ENCODE peak calls at places on chromosomes 3 and 15, in six cellular contexts. H is GM12864; U is NCI-H1092 treated with DMSO at 0.1 percent for 48 hours; J is activated CD8-positive, alpha-beta T cell treated with anti-CD3 and anti-CD28 coated beads for 36 hours; C is nucleus accumbens; W is stimulated activated CD8-positive, alpha-beta memory T cell treated with anti-CD3 and anti-CD28 coated beads, Interleukin-2, amount 100 ng/mL, for 48 hours. Z is an unnamed sample.

GRCh38 chr3:186268616-186269448 is 93.2 kb downstream of the DGKG start:
- DNase-seq in W (no peak), C (no peak), U (no peak), J (no peak), H (no peak), Z (no peak)

GRCh38 chr15:81265944-81266775 is 57.8 kb downstream of the STARD5 start:
- DNase-seq in J (peak; percentile 92), C (peak; percentile 81), W (peak; percentile 78), U (peak; percentile 61), H (peak; percentile 62), Z (peak; percentile 92)

GRCh38 chr15:88623061-88623460 is 1.9 kb downstream of the AEN start:
- DNase-seq in H (peak; percentile 43), C (no peak), U (no peak), W (no peak), J (peak; percentile 87), Z (no peak)

GRCh38 chr3:118000219-118000618 is 1034.4 kb downstream of the IGSF11 start:
- DNase-seq in H (no peak), U (no peak), W (no peak), C (no peak), J (no peak), Z (no peak)

GRCh38 chr3:49912787-49913375 is 9.2 kb upstream of the MST1R start:
- DNase-seq in W (no peak), J (no peak), C (peak; percentile 42), H (no peak), U (no peak), Z (no peak)

GRCh38 chr3:168123211-168124173 is 27.8 kb upstream of the GOLIM4 start:
- DNase-seq in H (no peak), C (no peak), U (no peak), J (no peak), W (no peak), Z (no peak)

GRCh38 chr3:87006844-87007439 is 16.0 kb upstream of the VGLL3 start:
- DNase-seq in U (no peak), J (no peak), W (no peak), H (no peak), C (no peak), Z (no peak)

GRCh38 chr3:170420307-170420821 is 1.7 kb downstream of the CLDN11 start:
- DNase-seq in H (no peak), J (no peak), U (no peak), W (no peak), C (no peak), Z (no peak)

GRCh38 chr3:64343692-64344440 is 118.6 kb upstream of the PRICKLE2 start:
- DNase-seq in C (no peak), H (no peak), U (no peak), W (no peak), J (no peak), Z (no peak)

GRCh38 chr3:69671082-69671952 is 67.9 kb upstream of the MITF start:
- DNase-seq in U (peak; percentile 9), W (no peak), J (peak; percentile 4), C (peak; percentile 20), H (no peak), Z (no peak)

GRCh38 chr3:144162042-144162441 is 190.4 kb downstream of the DIPK2A start:
- DNase-seq in J (no peak), C (no peak), W (no peak), H (no peak), U (no peak), Z (no peak)

GRCh38 chr15:48674876-48675275 is 29.4 kb upstream of the FBN1 start:
- DNase-seq in H (no peak), C (no peak), J (no peak), W (no peak), U (no peak), Z (no peak)

GRCh38 chr3:106913111-106913698 is 464.0 kb upstream of the CCDC54 start:
- DNase-seq in J (no peak), U (no peak), W (no peak), H (no peak), C (no peak), Z (no peak)

GRCh38 chr3:134369231-134369741 is 5.0 kb downstream of the AMOTL2 start:
- DNase-seq in U (no peak), H (no peak), W (no peak), J (no peak), C (no peak), Z (no peak)

GRCh38 chr3:129602730-129603560 is 3.5 kb downstream of the PLXND1 start:
- DNase-seq in U (no peak), C (no peak), W (no peak), H (no peak), J (no peak), Z (peak; percentile 75)

GRCh38 chr15:60520825-60521368 is 42.0 kb upstream of the ICE2 start:
- DNase-seq in H (peak; percentile 65), W (peak; percentile 59), C (peak; percentile 47), U (peak; percentile 16), J (peak; percentile 92), Z (peak; percentile 77)

GRCh38 chr3:172181936-172182708 is 142.7 kb downstream of the FNDC3B start:
- DNase-seq in H (no peak), J (peak; percentile 16), C (no peak), W (no peak), U (no peak), Z (no peak)

GRCh38 chr3:9951962-9952805 is at the start of gene PRRT3:
- DNase-seq in U (peak; percentile 28), J (peak; percentile 81), C (peak; percentile 47), H (no peak), W (peak; percentile 50), Z (no peak)

GRCh38 chr15:67004142-67004541 is 61.3 kb upstream of the SMAD3 start:
- DNase-seq in H (no peak), W (no peak), J (no peak), C (no peak), U (no peak), Z (no peak)

GRCh38 chr3:119679874-119680273 is 2.7 kb upstream of the COX17 start:
- DNase-seq in J (no peak), H (no peak), U (no peak), C (no peak), W (no peak), Z (no peak)

GRCh38 chr3:183394150-183394549 is 34.3 kb downstream of the MCF2L2 start:
- DNase-seq in U (no peak), H (no peak), J (no peak), C (no peak), W (no peak), Z (no peak)

GRCh38 chr3:128487813-128488635 is 5.0 kb downstream of the GATA2 start:
- DNase-seq in H (no peak), W (peak; percentile 35), U (peak; percentile 50), J (peak; percentile 62), C (peak; percentile 61), Z (no peak)

GRCh38 chr3:164113406-164114332 is 964.6 kb downstream of the SI start:
- DNase-seq in W (no peak), H (no peak), C (no peak), J (no peak), U (no peak), Z (no peak)

GRCh38 chr3:27216955-27217552 is 152.1 kb downstream of the NEK10 start:
- DNase-seq in U (no peak), W (no peak), C (no peak), J (no peak), H (no peak), Z (no peak)

GRCh38 chr15:66189291-66189690 is 64.3 kb downstream of the MEGF11 start:
- DNase-seq in C (no peak), H (no peak), W (no peak), U (no peak), J (no peak), Z (no peak)

Z was measured in tibial nerve.